ENCODE peak calls at places on chromosomes 5 and 9, in ten cellular contexts. U, M, R, V, J, H, S, L, X and O are unnamed samples.

GRCh38 chr9:120877276-120878034 is 467 bp upstream of the PHF19 start:
- DNase-seq in S (peak; percentile 68), R (peak; percentile 75), L (peak; percentile 88), V (peak; percentile 15), M (peak; percentile 78), U (no peak), J (peak; percentile 33), X (peak; percentile 62), H (peak; percentile 35), O (no peak)

GRCh38 chr9:137669261-137669672 is 50.5 kb downstream of the EHMT1 start:
- DNase-seq in J (no peak), L (peak; percentile 28), X (no peak), V (no peak), S (no peak), R (no peak), M (peak; percentile 29), H (no peak), U (no peak), O (no peak)

GRCh38 chr5:179315356-179315890 is 29.8 kb downstream of the ADAMTS2 start:
- DNase-seq in J (no peak), S (no peak), U (no peak), M (no peak), V (no peak), H (no peak), R (no peak), X (no peak), L (no peak), O (peak; percentile 21)

GRCh38 chr5:125198270-125198974 is 452.0 kb upstream of the ZNF608 start:
- DNase-seq in M (no peak), X (peak; percentile 87), J (peak; percentile 61), U (peak; percentile 60), L (peak; percentile 97), V (peak; percentile 35), H (peak; percentile 21), S (peak; percentile 42), R (peak; percentile 50), O (no peak)

GRCh38 chr9:130058887-130059286 is 5.2 kb downstream of the GPR107 start:
- DNase-seq in H (no peak), L (no peak), J (no peak), R (no peak), S (no peak), U (no peak), M (no peak), V (no peak), X (no peak), O (no peak)

GRCh38 chr9:114164191-114164794 is 9.0 kb downstream of the COL27A1 start:
- DNase-seq in M (no peak), U (no peak), H (no peak), L (no peak), V (no peak), S (no peak), J (no peak), X (no peak), R (no peak), O (no peak)

GRCh38 chr9:129282308-129283211 is 104.5 kb upstream of the IER5L start:
- DNase-seq in V (no peak), U (no peak), S (no peak), R (peak; percentile 59), X (no peak), M (no peak), L (no peak), H (no peak), J (no peak), O (no peak)

GRCh38 chr5:93017854-93018253 is 563.2 kb downstream of the NR2F1-AS1 start:
- DNase-seq in V (peak; percentile 45), R (no peak), H (peak; percentile 90), L (no peak), S (no peak), X (peak; percentile 15), J (peak; percentile 84), U (peak; percentile 53), M (no peak), O (no peak)

GRCh38 chr5:59380350-59380951 is 513.1 kb downstream of the PDE4D start:
- DNase-seq in M (peak; percentile 49), L (no peak), X (peak; percentile 86), J (peak; percentile 94), R (no peak), S (no peak), H (peak; percentile 71), U (peak; percentile 35), V (peak; percentile 71), O (no peak)

GRCh38 chr5:43193171-43193951 is 1.3 kb downstream of the NIM1K start:
- DNase-seq in X (peak; percentile 93), U (peak; percentile 85), J (peak; percentile 89), H (peak; percentile 86), S (no peak), M (peak; percentile 19), R (no peak), L (peak; percentile 13), V (peak; percentile 97), O (peak; percentile 67)

GRCh38 chr9:34069831-34070230 is 21.1 kb upstream of the UBAP2 start:
- DNase-seq in L (no peak), M (no peak), X (no peak), V (no peak), R (no peak), J (no peak), S (no peak), U (no peak), H (peak; percentile 16), O (no peak)

GRCh38 chr5:128684951-128685350 is 146.9 kb upstream of the FBN2 start:
- DNase-seq in H (no peak), U (peak; percentile 8), M (no peak), S (no peak), L (no peak), V (no peak), X (peak; percentile 59), J (peak; percentile 61), R (no peak), O (no peak)

GRCh38 chr9:72615931-72616330 is 94.5 kb downstream of the TMC1 start:
- DNase-seq in R (no peak), J (no peak), S (no peak), H (peak; percentile 54), V (no peak), U (no peak), L (no peak), X (no peak), M (no peak), O (no peak)

GRCh38 chr9:128159073-128159783 is 837 bp upstream of the BBLN start:
- DNase-seq in V (no peak), S (no peak), L (no peak), U (no peak), X (no peak), R (no peak), J (no peak), H (no peak), M (peak; percentile 60), O (no peak)

GRCh38 chr9:114172981-114173833 is 17.9 kb downstream of the COL27A1 start:
- DNase-seq in V (peak; percentile 94), X (peak; percentile 40), H (peak; percentile 52), R (no peak), S (no peak), L (no peak), J (peak; percentile 63), M (no peak), U (no peak), O (no peak)

GRCh38 chr5:176652136-176652535 is 4.9 kb downstream of the TSPAN17 start:
- DNase-seq in U (no peak), H (no peak), S (no peak), J (no peak), R (no peak), M (no peak), X (peak; percentile 11), L (peak; percentile 62), V (no peak), O (no peak)

DNA sequence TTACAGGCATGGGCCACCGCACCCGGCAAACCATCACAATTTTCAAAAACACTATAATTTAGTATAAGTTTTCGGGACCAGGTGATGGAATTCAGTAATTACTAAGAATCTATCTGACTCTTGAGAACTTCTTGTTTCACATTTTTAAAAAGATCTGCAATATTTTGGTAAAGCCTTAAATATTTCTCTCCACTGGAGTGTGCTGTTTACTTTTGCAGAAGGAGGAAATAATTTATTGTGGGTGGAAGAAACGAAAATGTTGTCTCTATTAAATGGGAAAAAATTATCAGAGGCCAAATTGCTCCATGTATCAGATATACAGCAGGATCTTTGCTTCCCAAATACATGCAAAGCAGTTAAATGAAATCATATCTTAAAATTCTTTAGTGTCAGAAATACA is 566.8 kb upstream of the CYLC2 start:
- DNase-seq in M (no peak), X (no peak), S (no peak), U (no peak), R (no peak), V (no peak), J (no peak), H (no peak), L (no peak), O (no peak)
- TF ChIP-seq CTCF in M (no peak), X (peak; percentile 12), S (no peak), U (no peak), R (no peak), V (no peak), J (no peak), H (no peak), L (no peak), O (no peak)

DNA sequence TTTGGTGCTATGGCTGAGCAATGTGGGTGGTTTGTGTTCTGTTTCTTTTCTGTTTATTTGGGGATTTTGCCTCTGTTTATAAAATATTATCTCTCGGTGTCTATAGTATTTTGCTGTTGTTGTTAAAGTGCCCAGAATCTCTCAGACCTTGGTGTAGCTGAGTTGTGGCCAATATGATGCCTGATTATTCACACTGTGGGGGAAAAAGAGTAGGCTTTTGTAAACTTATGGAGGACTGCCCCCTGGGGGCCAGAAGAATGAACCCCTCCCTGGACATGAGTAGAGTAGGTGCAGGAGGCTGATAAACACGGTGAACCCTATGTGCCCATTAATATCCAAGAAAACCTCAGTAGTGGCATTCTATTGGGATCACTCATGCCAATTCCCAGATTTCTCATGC is 49.0 kb upstream of the DPYSL3 start:
- DNase-seq in V (peak; percentile 75), M (no peak), L (peak; percentile 77), S (peak; percentile 75), X (peak; percentile 90), J (peak; percentile 68), R (no peak), H (peak; percentile 57), U (no peak), O (no peak)
- TF ChIP-seq CTCF in V (peak; percentile 91), M (no peak), L (peak; percentile 93), S (peak; percentile 77), X (peak; percentile 69), J (peak; percentile 89), R (peak; percentile 62), H (peak; percentile 71), U (peak; percentile 79), O (peak; percentile 50)

DNA sequence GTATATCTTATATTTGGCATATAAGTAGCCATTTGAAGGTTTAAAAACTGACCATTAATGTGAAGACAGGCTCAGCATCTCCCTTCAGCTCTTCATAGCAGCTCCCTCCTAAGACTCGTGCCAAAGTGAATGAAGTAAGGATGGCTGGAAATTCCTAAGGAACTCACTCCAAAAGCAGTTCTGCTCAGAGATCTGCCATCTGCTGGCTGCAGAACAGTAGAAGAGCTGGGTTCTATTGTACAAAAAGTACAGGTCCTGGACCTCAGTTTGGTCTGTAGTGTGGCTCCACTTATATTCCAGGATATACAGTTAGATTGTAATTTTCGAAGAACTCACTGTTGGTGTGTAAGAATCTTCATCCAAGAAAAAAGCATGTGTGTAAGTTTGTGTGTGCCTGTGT is 104.9 kb upstream of the RUSC2 start:
- DNase-seq in H (peak; percentile 14), V (peak; percentile 66), S (no peak), M (no peak), U (peak; percentile 63), X (peak; percentile 84), L (no peak), R (no peak), J (peak; percentile 41), O (no peak)
- TF ChIP-seq CTCF in H (peak; percentile 34), V (peak; percentile 79), S (no peak), M (no peak), U (peak; percentile 73), X (peak; percentile 57), L (no peak), R (peak; percentile 24), J (peak; percentile 47), O (no peak)

GRCh38 chr9:76403352-76403751 is 9.1 kb upstream of the RFK start:
- DNase-seq in R (no peak), L (no peak), H (peak; percentile 69), V (peak; percentile 78), U (peak; percentile 69), M (peak; percentile 53), J (peak; percentile 77), S (no peak), X (peak; percentile 91), O (no peak)
- TF ChIP-seq CTCF in R (peak; percentile 58), L (peak; percentile 60), H (peak; percentile 51), V (peak; percentile 82), U (peak; percentile 46), M (peak; percentile 73), J (peak; percentile 70), S (peak; percentile 27), X (peak; percentile 58), O (peak; percentile 56)